ENCODE peak calls at places on chromosomes 11 and 22, in ten cellular contexts. E is mammary epithelial cell, Y is GM23338, R is A549, O is kidney, M is lower lobe of right lung, J is ascending aorta, H is transverse colon, T is endodermal cell, X is esophagus muscularis mucosa. I is an unnamed sample.

GRCh38 chr11:131486100-131486499 is 115.7 kb downstream of the NTM start:
- DNase-seq in E (no peak), R (no peak), H (no peak), O (no peak), M (no peak), T (no peak), Y (no peak), J (no peak), X (no peak), I (no peak)

GRCh38 chr22:22865311-22866072 is 22.1 kb upstream of the IGLL5 start:
- DNase-seq in T (no peak), M (no peak), H (peak), J (no peak), O (no peak), E (no peak), R (no peak), Y (no peak), X (peak), I (peak)

GRCh38 chr22:22961574-22961973 is 74.0 kb downstream of the IGLL5 start:
- DNase-seq in O (no peak), H (no peak), T (no peak), E (no peak), R (no peak), X (no peak), J (no peak), Y (no peak), M (no peak), I (no peak)

GRCh38 chr11:64638829-64639228 is 47.8 kb downstream of the SLC22A12 start:
- DNase-seq in X (no peak), O (no peak), E (no peak), T (no peak), Y (no peak), J (no peak), H (no peak), M (no peak), R (no peak), I (no peak)

GRCh38 chr11:64499261-64500004 is 91.6 kb upstream of the SLC22A12 start:
- DNase-seq in T (no peak), Y (no peak), H (peak), M (no peak), O (no peak), X (no peak), E (no peak), J (peak), R (no peak), I (no peak)

GRCh38 chr11:117985953-117986887 is at the start of gene IL10RA:
- DNase-seq in O (peak), M (peak), Y (peak), X (no peak), T (peak), E (peak), J (peak), R (peak), H (peak), I (peak)

GRCh38 chr11:10500757-10501684 is 40.0 kb downstream of the RNF141 start:
- DNase-seq in R (no peak), Y (no peak), X (peak), T (no peak), H (no peak), O (peak), J (no peak), E (no peak), M (no peak), I (no peak)

GRCh38 chr11:1341928-1342524 is 32.6 kb upstream of the TOLLIP start:
- DNase-seq in E (peak), J (peak), O (no peak), R (peak), X (no peak), T (no peak), H (no peak), M (no peak), Y (no peak), I (no peak)

GRCh38 chr11:43547900-43548381 is 132.6 kb upstream of the HSD17B12 start:
- DNase-seq in X (no peak), H (no peak), R (no peak), M (no peak), T (peak), E (no peak), J (no peak), Y (peak), O (peak), I (no peak)

GRCh38 chr11:15726221-15726746 is 611.6 kb downstream of the INSC start:
- DNase-seq in T (no peak), E (no peak), R (no peak), Y (no peak), M (no peak), J (no peak), X (no peak), H (no peak), O (no peak), I (no peak)

GRCh38 chr11:108562746-108563581 is 30.6 kb downstream of the EXPH5 start:
- DNase-seq in Y (no peak), O (no peak), E (peak), R (no peak), J (no peak), X (no peak), M (no peak), T (no peak), H (no peak), I (no peak)

GRCh38 chr22:39954584-39955055 is 5.6 kb upstream of the TMA7B start:
- DNase-seq in X (no peak), R (no peak), Y (no peak), O (no peak), T (no peak), J (no peak), E (peak), M (no peak), H (no peak), I (no peak)

GRCh38 chr11:92050305-92050704 is 174.3 kb upstream of the FAT3 start:
- DNase-seq in R (no peak), T (no peak), H (no peak), J (no peak), O (no peak), Y (no peak), X (no peak), E (no peak), M (no peak), I (no peak)

GRCh38 chr11:60970369-60970774 is 1.1 kb upstream of the CD6 start:
- DNase-seq in Y (peak), O (no peak), E (peak), H (peak), J (no peak), R (peak), T (peak), M (peak), X (no peak), I (peak)

GRCh38 chr11:65655570-65656332 is 7.0 kb downstream of the RELA start:
- DNase-seq in T (peak), E (no peak), O (peak), M (no peak), X (no peak), J (no peak), Y (no peak), H (peak), R (no peak), I (no peak)

GRCh38 chr22:48278620-48279464 is 1516.4 kb downstream of the TBC1D22A start:
- DNase-seq in J (no peak), T (peak), O (peak), E (no peak), Y (no peak), H (no peak), R (no peak), X (no peak), M (no peak), I (no peak)

GRCh38 chr11:134736251-134737072 is 324.4 kb upstream of the B3GAT1 start:
- DNase-seq in T (no peak), R (no peak), H (no peak), E (no peak), O (no peak), M (no peak), J (peak), Y (no peak), X (no peak), I (no peak)

GRCh38 chr11:23078289-23078971 is 218.2 kb upstream of the CCDC179 start:
- DNase-seq in R (no peak), T (no peak), M (no peak), H (no peak), X (no peak), O (no peak), J (no peak), E (peak), Y (no peak), I (no peak)

GRCh38 chr22:17844150-17844549 is 69.9 kb upstream of the BID start:
- DNase-seq in O (no peak), T (no peak), Y (no peak), E (no peak), M (no peak), H (no peak), J (no peak), R (no peak), X (no peak), I (no peak)

GRCh38 chr11:134538793-134539192 is 126.8 kb upstream of the B3GAT1 start:
- DNase-seq in E (no peak), O (peak), X (no peak), J (peak), T (no peak), M (no peak), H (no peak), R (no peak), Y (no peak), I (no peak)

GRCh38 chr11:92224394-92225205 is at the start of gene FAT3:
- DNase-seq in M (peak), R (peak), J (peak), T (peak), E (peak), Y (peak), X (no peak), H (no peak), O (peak), I (no peak)

GRCh38 chr22:33038131-33038772 is 19.9 kb downstream of the SYN3 start:
- DNase-seq in M (no peak), T (peak), X (no peak), E (peak), J (no peak), R (no peak), Y (peak), O (no peak), H (no peak), I (no peak)

GRCh38 chr22:31490496-31490925 is 869 bp upstream of the EIF4ENIF1 start:
- DNase-seq in Y (peak), M (peak), E (peak), J (peak), H (peak), R (peak), T (peak), X (peak), O (no peak), I (peak)

GRCh38 chr22:17176715-17177114 is 17.6 kb upstream of the HDHD5 start:
- DNase-seq in O (no peak), J (no peak), E (no peak), M (no peak), R (no peak), H (no peak), T (no peak), X (no peak), Y (no peak), I (no peak)

GRCh38 chr22:35552186-35552842 is 11.7 kb downstream of the RASD2 start:
- DNase-seq in T (peak), O (no peak), H (peak), M (no peak), X (no peak), R (peak), J (no peak), E (no peak), Y (peak), I (peak)

GRCh38 chr11:29224739-29225384 is 792.0 kb downstream of the KCNA4 start:
- DNase-seq in J (no peak), R (no peak), M (no peak), X (no peak), T (peak), E (no peak), O (no peak), Y (peak), H (no peak), I (no peak)

GRCh38 chr11:9120659-9121350 is 29.4 kb upstream of the SCUBE2 start:
- DNase-seq in Y (peak), T (peak), X (peak), O (no peak), R (peak), M (no peak), E (no peak), H (no peak), J (no peak), I (no peak)

GRCh38 chr11:9470765-9471164 is 10.0 kb downstream of the ZNF143 start:
- DNase-seq in M (no peak), R (no peak), H (no peak), T (no peak), E (no peak), J (no peak), O (no peak), X (no peak), Y (no peak), I (no peak)

GRCh38 chr11:43923327-43924111 is 18.9 kb upstream of the C11orf96 start:
- DNase-seq in R (no peak), O (peak), H (no peak), M (no peak), Y (no peak), X (no peak), E (no peak), T (peak), J (peak), I (no peak)

GRCh38 chr11:128767518-128767917 is 73.6 kb downstream of the FLI1 start:
- DNase-seq in H (no peak), T (no peak), Y (no peak), O (no peak), M (no peak), R (no peak), J (no peak), X (no peak), E (no peak), I (no peak)

GRCh38 chr11:35077709-35078695 is 61.0 kb upstream of the CD44 start:
- DNase-seq in H (no peak), J (no peak), T (no peak), R (peak), M (no peak), E (peak), X (no peak), O (no peak), Y (no peak), I (peak)

DNA sequence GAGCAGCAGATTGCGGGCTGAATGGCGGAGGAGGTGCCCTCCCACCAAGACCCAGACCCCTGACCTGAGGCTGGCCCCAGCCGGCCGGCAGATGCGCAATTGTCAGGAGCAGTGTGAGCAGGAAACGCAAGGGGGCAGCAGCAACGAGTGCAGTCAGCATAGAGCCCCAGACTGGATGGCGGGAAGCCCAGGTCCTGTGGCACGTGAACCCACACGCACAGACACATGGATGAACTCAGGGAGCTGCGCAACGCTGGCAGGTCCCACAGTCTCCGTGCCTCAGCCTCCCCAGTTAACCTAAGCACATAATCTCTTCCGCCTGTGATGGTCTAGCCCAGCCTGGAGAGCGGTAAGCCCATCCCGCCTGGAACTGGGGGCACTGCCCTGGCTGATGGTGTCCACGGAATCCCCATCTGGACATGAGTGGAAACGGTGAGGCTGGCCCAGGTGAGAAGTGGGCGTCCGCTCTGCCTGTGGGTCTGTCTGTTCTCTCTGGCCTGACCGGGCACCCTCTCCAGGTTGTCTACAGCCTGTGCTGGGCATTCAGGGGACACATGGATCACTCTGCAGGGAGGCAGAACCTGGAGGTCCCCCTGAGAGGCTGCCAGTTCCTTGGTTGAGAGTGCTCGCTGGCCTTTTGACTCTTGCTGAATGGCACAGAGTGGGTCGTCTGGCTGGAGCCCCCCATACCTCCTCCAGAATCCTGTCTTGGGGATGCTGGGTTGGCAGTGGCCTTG is 626 bp upstream of the TBX10 start:
- DNase-seq in O (peak), X (no peak), Y (peak), T (peak), M (peak), J (no peak), E (no peak), R (peak), H (peak), I (peak)
- H3K27ac ChIP-seq in O (no peak), X (no peak), Y (no peak), T (no peak), M (no peak), J (no peak), E (no peak), R (no peak), H (no peak), I (no peak)

GRCh38 chr22:41909290-41910049 is 5.4 kb downstream of the SHISA8 start:
- DNase-seq in Y (peak), R (no peak), E (no peak), O (no peak), T (peak), M (no peak), J (no peak), H (no peak), X (no peak), I (no peak)
- H3K27ac ChIP-seq in Y (no peak), R (no peak), E (no peak), O (no peak), T (no peak), M (no peak), J (no peak), H (no peak), X (no peak), I (no peak)

DNA sequence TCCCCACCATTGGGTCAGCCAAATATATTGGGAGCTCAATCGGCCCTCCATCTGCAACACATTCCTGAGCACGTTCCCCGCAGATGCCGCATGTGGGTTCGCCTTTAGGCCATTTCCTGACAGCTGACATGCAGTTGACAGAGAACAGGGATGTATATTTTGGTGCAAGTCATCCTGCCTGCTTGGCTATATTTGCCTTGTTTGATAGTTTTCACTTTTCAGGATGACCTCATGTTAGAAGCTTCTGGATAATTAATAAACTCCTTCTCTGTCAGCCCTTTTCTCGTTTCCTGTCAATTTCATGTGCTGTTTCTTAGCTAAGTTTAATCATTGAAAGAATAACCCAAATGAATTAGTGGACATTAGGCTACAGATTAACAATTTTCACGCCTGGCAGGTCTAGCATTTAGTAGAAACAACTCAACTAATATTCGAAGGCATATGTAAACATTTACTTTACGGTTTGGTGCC is 105.7 kb upstream of the SLC5A12 start:
- DNase-seq in O (no peak), H (no peak), R (no peak), T (no peak), M (no peak), X (no peak), J (peak), Y (no peak), E (peak), I (no peak)
- H3K27ac ChIP-seq in O (peak), H (peak), R (no peak), T (no peak), M (no peak), X (peak), J (peak), Y (no peak), E (no peak), I (no peak)

GRCh38 chr11:12046636-12047236 is 38.3 kb upstream of the DKK3 start:
- DNase-seq in R (no peak), X (no peak), E (no peak), O (no peak), M (no peak), Y (no peak), J (no peak), T (no peak), H (no peak), I (no peak)
- H3K27ac ChIP-seq in R (peak), X (peak), E (no peak), O (no peak), M (no peak), Y (no peak), J (peak), T (no peak), H (no peak), I (no peak)

GRCh38 chr22:24146190-24146616 is 35.1 kb upstream of the SUSD2 start:
- DNase-seq in H (peak), R (peak), O (peak), Y (peak), J (no peak), T (peak), E (no peak), X (no peak), M (peak), I (peak)

GRCh38 chr22:24148586-24148985 is 32.7 kb upstream of the SUSD2 start:
- DNase-seq in H (no peak), R (no peak), X (no peak), M (no peak), E (no peak), J (no peak), Y (no peak), O (no peak), T (no peak), I (no peak)

GRCh38 chr22:24147666-24148065 is 33.6 kb upstream of the SUSD2 start:
- DNase-seq in E (no peak), R (no peak), M (no peak), H (no peak), X (no peak), T (no peak), J (no peak), Y (no peak), O (no peak), I (no peak)

GRCh38 chr22:24145446-24146189 is 35.7 kb upstream of the SUSD2 start:
- DNase-seq in R (no peak), M (no peak), X (no peak), O (no peak), J (no peak), H (no peak), Y (no peak), E (no peak), T (peak), I (no peak)

GRCh38 chr22:24146791-24147353 is 34.4 kb upstream of the SUSD2 start:
- DNase-seq in O (no peak), X (no peak), J (peak), M (no peak), E (no peak), R (no peak), Y (peak), H (peak), T (peak), I (no peak)
- H3K27ac ChIP-seq in O (peak), X (peak), J (peak), M (peak), E (no peak), R (peak), Y (peak), H (peak), T (peak), I (no peak)

I was measured in CD4-positive, alpha-beta memory T cell.